ENCODE peak calls at places on chromosomes 13 and 19, in nine cellular contexts. One of them, this sample, is unnamed. For H3K36me3, H3K4me1 and H3K9me3, the result is how much of the 10 kb centered on the place peaks cover.

GRCh38 chr13:37138169-37138568 is 32.7 kb upstream of the CSNK1A1L start:
- DNase-seq in thoracic aorta: no peak
- DNase-seq in uterus: no peak
- DNase-seq in CD4-positive, CD25-positive, alpha-beta regulatory T cell: no peak
- DNase-seq in left ventricle myocardium inferior: no peak
- DNase-seq in aorta: no peak
- DNase-seq in SJSA1: peak
- DNase-seq in neuronal stem cell: no peak
- DNase-seq in astrocyte: no peak
- DNase-seq in this sample: no peak

GRCh38 chr13:48985751-48986150 is 10.0 kb downstream of the FNDC3A start:
- DNase-seq in neuronal stem cell: no peak
- DNase-seq in astrocyte: no peak
- DNase-seq in left ventricle myocardium inferior: no peak
- DNase-seq in aorta: no peak
- DNase-seq in uterus: no peak
- DNase-seq in SJSA1: no peak
- DNase-seq in thoracic aorta: no peak
- DNase-seq in CD4-positive, CD25-positive, alpha-beta regulatory T cell: no peak
- DNase-seq in this sample: no peak

GRCh38 chr13:20460744-20461143 is 64.9 kb downstream of the CRYL1 start:
- DNase-seq in SJSA1: no peak
- DNase-seq in astrocyte: no peak
- DNase-seq in CD4-positive, CD25-positive, alpha-beta regulatory T cell: no peak
- DNase-seq in uterus: no peak
- DNase-seq in aorta: no peak
- DNase-seq in thoracic aorta: no peak
- DNase-seq in left ventricle myocardium inferior: no peak
- DNase-seq in neuronal stem cell: no peak
- DNase-seq in this sample: no peak

GRCh38 chr19:50512112-50512998 is 1.4 kb downstream of the ASPDH start:
- DNase-seq in aorta: peak
- DNase-seq in thoracic aorta: no peak
- DNase-seq in CD4-positive, CD25-positive, alpha-beta regulatory T cell: no peak
- DNase-seq in astrocyte: no peak
- DNase-seq in uterus: no peak
- DNase-seq in left ventricle myocardium inferior: no peak
- DNase-seq in SJSA1: no peak
- DNase-seq in neuronal stem cell: no peak
- DNase-seq in this sample: no peak

GRCh38 chr13:94417294-94417693 is 62.2 kb downstream of the DCT start:
- DNase-seq in left ventricle myocardium inferior: no peak
- DNase-seq in thoracic aorta: no peak
- DNase-seq in CD4-positive, CD25-positive, alpha-beta regulatory T cell: no peak
- DNase-seq in uterus: no peak
- DNase-seq in SJSA1: no peak
- DNase-seq in astrocyte: no peak
- DNase-seq in neuronal stem cell: no peak
- DNase-seq in aorta: no peak
- DNase-seq in this sample: no peak

GRCh38 chr13:97944396-97945029 is 9.0 kb upstream of the IPO5 start:
- DNase-seq in left ventricle myocardium inferior: no peak
- DNase-seq in CD4-positive, CD25-positive, alpha-beta regulatory T cell: no peak
- DNase-seq in neuronal stem cell: no peak
- DNase-seq in aorta: no peak
- DNase-seq in thoracic aorta: no peak
- DNase-seq in SJSA1: peak
- DNase-seq in uterus: no peak
- DNase-seq in astrocyte: peak
- DNase-seq in this sample: no peak

GRCh38 chr19:10831980-10832658 is 3.9 kb downstream of the TMED1 start:
- DNase-seq in CD4-positive, CD25-positive, alpha-beta regulatory T cell: no peak
- DNase-seq in neuronal stem cell: no peak
- DNase-seq in thoracic aorta: no peak
- DNase-seq in left ventricle myocardium inferior: no peak
- DNase-seq in uterus: no peak
- DNase-seq in SJSA1: no peak
- DNase-seq in aorta: no peak
- DNase-seq in astrocyte: no peak
- DNase-seq in this sample: no peak

GRCh38 chr19:13979686-13980085 is 26.4 kb downstream of the RFX1 start:
- DNase-seq in thoracic aorta: no peak
- DNase-seq in CD4-positive, CD25-positive, alpha-beta regulatory T cell: no peak
- DNase-seq in aorta: no peak
- DNase-seq in neuronal stem cell: no peak
- DNase-seq in astrocyte: no peak
- DNase-seq in left ventricle myocardium inferior: no peak
- DNase-seq in SJSA1: no peak
- DNase-seq in uterus: no peak
- DNase-seq in this sample: no peak

GRCh38 chr19:35341006-35341405 is 6.7 kb upstream of the FFAR1 start:
- DNase-seq in aorta: peak
- DNase-seq in CD4-positive, CD25-positive, alpha-beta regulatory T cell: no peak
- DNase-seq in SJSA1: no peak
- DNase-seq in astrocyte: no peak
- DNase-seq in uterus: no peak
- DNase-seq in left ventricle myocardium inferior: no peak
- DNase-seq in thoracic aorta: no peak
- DNase-seq in neuronal stem cell: no peak
- DNase-seq in this sample: no peak

GRCh38 chr13:27562457-27562856 is 57.9 kb downstream of the LNX2 start:
- DNase-seq in aorta: no peak
- DNase-seq in CD4-positive, CD25-positive, alpha-beta regulatory T cell: no peak
- DNase-seq in astrocyte: no peak
- DNase-seq in left ventricle myocardium inferior: peak
- DNase-seq in neuronal stem cell: no peak
- DNase-seq in thoracic aorta: no peak
- DNase-seq in SJSA1: no peak
- DNase-seq in uterus: no peak
- DNase-seq in this sample: no peak

GRCh38 chr13:67366533-67366932 is 136.4 kb upstream of the PCDH9 start:
- DNase-seq in left ventricle myocardium inferior: no peak
- DNase-seq in thoracic aorta: no peak
- DNase-seq in neuronal stem cell: no peak
- DNase-seq in aorta: no peak
- DNase-seq in SJSA1: no peak
- DNase-seq in uterus: no peak
- DNase-seq in CD4-positive, CD25-positive, alpha-beta regulatory T cell: no peak
- DNase-seq in astrocyte: no peak
- DNase-seq in this sample: no peak

GRCh38 chr13:42392706-42393572 is 121.0 kb downstream of the AKAP11 start:
- DNase-seq in thoracic aorta: no peak
- DNase-seq in left ventricle myocardium inferior: no peak
- DNase-seq in CD4-positive, CD25-positive, alpha-beta regulatory T cell: peak
- DNase-seq in SJSA1: no peak
- DNase-seq in astrocyte: peak
- DNase-seq in neuronal stem cell: no peak
- DNase-seq in aorta: no peak
- DNase-seq in uterus: no peak
- DNase-seq in this sample: no peak

GRCh38 chr19:7970716-7971448 is 27.4 kb upstream of the TIMM44 start:
- DNase-seq in astrocyte: no peak
- DNase-seq in left ventricle myocardium inferior: no peak
- DNase-seq in thoracic aorta: no peak
- DNase-seq in uterus: no peak
- DNase-seq in SJSA1: peak
- DNase-seq in aorta: no peak
- DNase-seq in neuronal stem cell: peak
- DNase-seq in CD4-positive, CD25-positive, alpha-beta regulatory T cell: no peak
- DNase-seq in this sample: peak

DNA sequence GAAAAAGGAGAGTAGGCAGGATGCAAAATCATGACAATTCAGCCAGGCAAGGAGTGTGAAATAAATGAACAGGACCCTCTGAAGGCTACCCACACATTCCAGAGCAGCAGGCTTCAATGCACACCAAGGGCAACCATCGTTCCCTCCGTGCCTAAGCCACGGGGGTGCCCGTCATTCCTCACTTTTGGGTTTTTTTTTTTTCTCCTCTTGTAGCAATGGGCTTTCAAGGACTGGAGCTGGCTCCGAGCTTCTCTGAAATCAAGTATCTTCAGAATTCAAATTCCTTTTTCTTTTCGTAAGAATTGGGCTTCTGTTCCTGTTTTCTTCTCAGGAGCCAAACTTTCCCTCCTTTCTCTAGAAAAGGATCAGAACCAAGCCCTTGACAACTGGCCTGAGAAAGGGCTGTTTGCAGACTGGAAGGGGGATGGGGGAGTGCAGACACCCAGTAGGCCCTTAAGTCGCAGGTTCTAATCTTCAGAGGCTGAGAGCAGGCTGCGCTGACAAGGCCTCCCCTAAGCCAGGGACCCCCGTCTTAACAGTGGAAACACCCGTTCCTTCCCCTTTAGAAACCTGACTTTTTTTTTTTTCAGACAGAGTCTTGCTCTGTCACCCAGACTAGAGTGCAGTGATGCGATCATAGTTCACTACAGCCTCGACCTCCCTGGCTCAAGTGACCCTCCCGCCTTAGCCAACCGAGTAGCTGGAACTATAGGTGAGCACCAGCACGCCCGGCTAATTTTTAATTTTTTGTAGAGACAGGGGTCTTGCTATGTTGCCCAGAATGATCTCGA is 51.7 kb downstream of the RFX2 start:
- DNase-seq in astrocyte: no peak
- DNase-seq in uterus: no peak
- DNase-seq in CD4-positive, CD25-positive, alpha-beta regulatory T cell: no peak
- DNase-seq in thoracic aorta: no peak
- DNase-seq in aorta: peak
- DNase-seq in left ventricle myocardium inferior: no peak
- DNase-seq in SJSA1: no peak
- DNase-seq in neuronal stem cell: no peak
- DNase-seq in this sample: no peak
- H3K36me3 ChIP-seq in astrocyte: under half
- H3K36me3 ChIP-seq in uterus: under half
- H3K36me3 ChIP-seq in CD4-positive, CD25-positive, alpha-beta regulatory T cell: under half
- H3K36me3 ChIP-seq in thoracic aorta: under half
- H3K36me3 ChIP-seq in aorta: under half
- H3K36me3 ChIP-seq in left ventricle myocardium inferior: under half
- H3K36me3 ChIP-seq in SJSA1: under half
- H3K36me3 ChIP-seq in neuronal stem cell: under half
- H3K36me3 ChIP-seq in this sample: under half

DNA sequence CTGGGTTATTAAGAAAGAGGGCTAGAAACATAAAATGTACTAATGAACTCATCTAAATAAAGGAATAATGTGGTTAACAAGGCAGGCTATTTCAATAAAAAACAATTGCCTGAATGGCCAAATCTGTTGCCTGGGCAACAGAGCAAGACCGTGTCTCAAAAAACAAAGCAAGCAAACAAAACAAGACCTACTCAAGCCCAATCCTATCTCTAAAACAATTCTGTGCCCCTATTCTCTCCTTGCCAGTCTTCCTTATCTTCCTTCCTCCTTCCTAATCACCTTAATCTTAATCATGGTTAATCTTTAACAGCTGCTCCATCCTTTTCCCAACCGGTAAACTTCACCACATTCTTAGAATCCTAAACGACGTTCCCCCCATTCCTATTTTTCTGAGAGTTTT is 12.1 kb downstream of the IGFL1 start:
- DNase-seq in neuronal stem cell: peak
- DNase-seq in astrocyte: no peak
- DNase-seq in thoracic aorta: no peak
- DNase-seq in CD4-positive, CD25-positive, alpha-beta regulatory T cell: no peak
- DNase-seq in SJSA1: no peak
- DNase-seq in uterus: no peak
- DNase-seq in left ventricle myocardium inferior: no peak
- DNase-seq in aorta: no peak
- DNase-seq in this sample: no peak
- H3K4me1 ChIP-seq in neuronal stem cell: under half
- H3K4me1 ChIP-seq in astrocyte: under half
- H3K4me1 ChIP-seq in thoracic aorta: under half
- H3K4me1 ChIP-seq in CD4-positive, CD25-positive, alpha-beta regulatory T cell: under half
- H3K4me1 ChIP-seq in SJSA1: under half
- H3K4me1 ChIP-seq in uterus: under half
- H3K4me1 ChIP-seq in left ventricle myocardium inferior: under half
- H3K4me1 ChIP-seq in aorta: under half
- H3K4me1 ChIP-seq in this sample: under half

DNA sequence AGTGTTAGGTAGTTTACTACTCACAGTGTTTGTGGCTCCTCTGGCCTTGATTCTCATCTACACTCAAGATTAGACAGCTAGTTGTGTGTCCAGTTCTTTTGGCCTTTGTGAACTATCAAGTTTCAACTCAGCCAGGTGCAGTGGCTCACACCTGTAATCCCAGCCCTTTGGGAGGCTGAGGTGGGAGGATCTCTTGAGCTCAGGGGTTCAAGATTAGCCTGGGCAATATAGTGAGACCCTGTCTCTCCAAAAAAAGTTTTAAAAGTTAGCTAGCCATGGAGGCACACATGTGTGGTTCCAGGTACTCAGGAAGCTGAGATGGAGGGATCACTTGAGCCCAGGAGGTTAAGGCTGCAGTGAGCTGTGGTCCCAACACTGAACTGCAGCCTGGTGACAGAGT is 16.1 kb downstream of the ZNF226 start:
- DNase-seq in SJSA1: no peak
- DNase-seq in astrocyte: no peak
- DNase-seq in CD4-positive, CD25-positive, alpha-beta regulatory T cell: no peak
- DNase-seq in uterus: no peak
- DNase-seq in neuronal stem cell: no peak
- DNase-seq in aorta: no peak
- DNase-seq in left ventricle myocardium inferior: no peak
- DNase-seq in thoracic aorta: no peak
- DNase-seq in this sample: no peak
- H3K9me3 ChIP-seq in SJSA1: under half
- H3K9me3 ChIP-seq in astrocyte: under half
- H3K9me3 ChIP-seq in CD4-positive, CD25-positive, alpha-beta regulatory T cell: half or more
- H3K9me3 ChIP-seq in uterus: half or more
- H3K9me3 ChIP-seq in neuronal stem cell: under half
- H3K9me3 ChIP-seq in aorta: under half
- H3K9me3 ChIP-seq in left ventricle myocardium inferior: half or more
- H3K9me3 ChIP-seq in thoracic aorta: half or more
- H3K9me3 ChIP-seq in this sample: under half

GRCh38 chr19:32891609-32892008 is 22.0 kb upstream of the SLC7A9 start:
- DNase-seq in uterus: no peak
- DNase-seq in left ventricle myocardium inferior: no peak
- DNase-seq in SJSA1: no peak
- DNase-seq in thoracic aorta: no peak
- DNase-seq in aorta: no peak
- DNase-seq in CD4-positive, CD25-positive, alpha-beta regulatory T cell: no peak
- DNase-seq in neuronal stem cell: no peak
- DNase-seq in astrocyte: no peak
- DNase-seq in this sample: no peak

GRCh38 chr19:32895384-32895783 is 25.8 kb upstream of the SLC7A9 start:
- DNase-seq in left ventricle myocardium inferior: no peak
- DNase-seq in astrocyte: no peak
- DNase-seq in CD4-positive, CD25-positive, alpha-beta regulatory T cell: no peak
- DNase-seq in thoracic aorta: no peak
- DNase-seq in aorta: no peak
- DNase-seq in SJSA1: no peak
- DNase-seq in neuronal stem cell: no peak
- DNase-seq in uterus: no peak
- DNase-seq in this sample: no peak

GRCh38 chr19:32902448-32902847 is 32.9 kb upstream of the SLC7A9 start:
- DNase-seq in SJSA1: no peak
- DNase-seq in uterus: no peak
- DNase-seq in aorta: no peak
- DNase-seq in neuronal stem cell: no peak
- DNase-seq in astrocyte: no peak
- DNase-seq in CD4-positive, CD25-positive, alpha-beta regulatory T cell: no peak
- DNase-seq in left ventricle myocardium inferior: no peak
- DNase-seq in thoracic aorta: no peak
- DNase-seq in this sample: no peak

GRCh38 chr19:32901504-32902161 is 32.1 kb upstream of the SLC7A9 start:
- DNase-seq in uterus: no peak
- DNase-seq in aorta: no peak
- DNase-seq in SJSA1: no peak
- DNase-seq in astrocyte: peak
- DNase-seq in left ventricle myocardium inferior: no peak
- DNase-seq in CD4-positive, CD25-positive, alpha-beta regulatory T cell: no peak
- DNase-seq in thoracic aorta: no peak
- DNase-seq in neuronal stem cell: no peak
- DNase-seq in this sample: no peak

GRCh38 chr19:32896516-32897214 is 27.1 kb upstream of the SLC7A9 start:
- DNase-seq in SJSA1: peak
- DNase-seq in astrocyte: peak
- DNase-seq in neuronal stem cell: no peak
- DNase-seq in thoracic aorta: no peak
- DNase-seq in aorta: no peak
- DNase-seq in uterus: no peak
- DNase-seq in left ventricle myocardium inferior: no peak
- DNase-seq in CD4-positive, CD25-positive, alpha-beta regulatory T cell: no peak
- DNase-seq in this sample: no peak
- H3K36me3 ChIP-seq in SJSA1: under half
- H3K36me3 ChIP-seq in astrocyte: under half
- H3K36me3 ChIP-seq in neuronal stem cell: under half
- H3K36me3 ChIP-seq in thoracic aorta: under half
- H3K36me3 ChIP-seq in aorta: under half
- H3K36me3 ChIP-seq in uterus: under half
- H3K36me3 ChIP-seq in left ventricle myocardium inferior: half or more
- H3K36me3 ChIP-seq in CD4-positive, CD25-positive, alpha-beta regulatory T cell: under half
- H3K36me3 ChIP-seq in this sample: under half

This sample was measured in heart left ventricle.